ENCODE peak calls at places on chromosome 14, in ten cellular contexts. D, W, L, J, P, U, S, Q, Y and O are unnamed samples.

GRCh38 chr14:95062220-95062619 is 95.1 kb downstream of the DICER1 start:
- DNase-seq in D (no peak), W (no peak), L (no peak), J (no peak), P (no peak), U (no peak), S (no peak), Q (no peak), Y (no peak), O (no peak)

GRCh38 chr14:31660728-31661127 is 99.5 kb downstream of the NUBPL start:
- DNase-seq in D (no peak), W (no peak), L (no peak), J (no peak), P (no peak), U (no peak), S (no peak), Q (no peak), Y (no peak), O (no peak)

GRCh38 chr14:22598896-22599244 is 770 bp downstream of the ABHD4 start:
- DNase-seq in D (peak), W (no peak), L (no peak), J (peak), P (no peak), U (no peak), S (peak), Q (no peak), Y (no peak), O (no peak)

GRCh38 chr14:99401196-99401595 is 79.5 kb downstream of the SETD3 start:
- DNase-seq in D (no peak), W (no peak), L (no peak), J (no peak), P (no peak), U (no peak), S (no peak), Q (no peak), Y (no peak), O (no peak)

GRCh38 chr14:61608245-61609142 is 86.8 kb upstream of the HIF1A start:
- DNase-seq in D (no peak), W (no peak), L (no peak), J (peak), P (no peak), U (no peak), S (peak), Q (no peak), Y (no peak), O (no peak)

GRCh38 chr14:92439551-92440344 is 73.8 kb upstream of the RIN3 start:
- DNase-seq in D (no peak), W (no peak), L (no peak), J (no peak), P (no peak), U (no peak), S (no peak), Q (no peak), Y (no peak), O (no peak)

GRCh38 chr14:63875311-63875710 is 22.5 kb downstream of the SYNE2 start:
- DNase-seq in D (peak), W (no peak), L (no peak), J (peak), P (no peak), U (no peak), S (peak), Q (no peak), Y (no peak), O (no peak)

GRCh38 chr14:95134304-95134933 is 22.9 kb downstream of the DICER1 start:
- DNase-seq in D (no peak), W (no peak), L (no peak), J (no peak), P (no peak), U (no peak), S (no peak), Q (no peak), Y (no peak), O (no peak)

GRCh38 chr14:77601846-77602609 is 14.4 kb downstream of the SPTLC2 start:
- DNase-seq in D (no peak), W (no peak), L (no peak), J (no peak), P (no peak), U (no peak), S (peak), Q (no peak), Y (no peak), O (no peak)

GRCh38 chr14:58792421-58792820 is 154.7 kb downstream of the DACT1 start:
- DNase-seq in D (no peak), W (no peak), L (no peak), J (peak), P (no peak), U (no peak), S (peak), Q (no peak), Y (no peak), O (no peak)

GRCh38 chr14:103597623-103598372 is 31.2 kb upstream of the KLC1 start:
- DNase-seq in D (peak), W (no peak), L (peak), J (peak), P (no peak), U (no peak), S (peak), Q (no peak), Y (no peak), O (no peak)

GRCh38 chr14:68458840-68459469 is 333.9 kb downstream of the ZFP36L1 start:
- DNase-seq in D (peak), W (no peak), L (peak), J (peak), P (no peak), U (no peak), S (peak), Q (no peak), Y (no peak), O (peak)

GRCh38 chr14:38824691-38825090 is 278.3 kb downstream of the SEC23A start:
- DNase-seq in D (peak), W (no peak), L (no peak), J (no peak), P (no peak), U (no peak), S (peak), Q (no peak), Y (no peak), O (no peak)

GRCh38 chr14:78091361-78091760 is 78.8 kb upstream of the NRXN3 start:
- DNase-seq in D (no peak), W (no peak), L (no peak), J (no peak), P (no peak), U (no peak), S (no peak), Q (no peak), Y (no peak), O (no peak)

GRCh38 chr14:64993263-64993662 is 6.6 kb downstream of the FNTB start:
- DNase-seq in D (no peak), W (no peak), L (no peak), J (no peak), P (no peak), U (no peak), S (no peak), Q (no peak), Y (no peak), O (no peak)

GRCh38 chr14:55789442-55789841 is 209.4 kb downstream of the KTN1 start:
- DNase-seq in D (no peak), W (no peak), L (no peak), J (peak), P (no peak), U (no peak), S (peak), Q (no peak), Y (no peak), O (no peak)

GRCh38 chr14:71666579-71667145 is 265.6 kb upstream of the RGS6 start:
- DNase-seq in D (no peak), W (no peak), L (no peak), J (no peak), P (no peak), U (no peak), S (peak), Q (no peak), Y (no peak), O (no peak)

GRCh38 chr14:38065101-38065762 is 142.5 kb upstream of the SSTR1 start:
- DNase-seq in D (peak), W (no peak), L (no peak), J (no peak), P (no peak), U (no peak), S (no peak), Q (peak), Y (peak), O (no peak)

GRCh38 chr14:70317969-70318634 is 41.4 kb downstream of the COX16 start:
- DNase-seq in D (peak), W (no peak), L (no peak), J (peak), P (no peak), U (peak), S (peak), Q (no peak), Y (no peak), O (peak)

GRCh38 chr14:51014625-51015024 is 70.3 kb upstream of the PYGL start:
- DNase-seq in D (no peak), W (no peak), L (peak), J (peak), P (no peak), U (no peak), S (no peak), Q (no peak), Y (no peak), O (no peak)

GRCh38 chr14:22671622-22672021 is 27.5 kb upstream of the OR6J1 start:
- DNase-seq in D (no peak), W (no peak), L (no peak), J (peak), P (no peak), U (no peak), S (peak), Q (no peak), Y (no peak), O (no peak)

GRCh38 chr14:96660135-96660534 is 137.0 kb upstream of the VRK1 start:
- DNase-seq in D (no peak), W (no peak), L (no peak), J (no peak), P (no peak), U (no peak), S (no peak), Q (no peak), Y (no peak), O (no peak)

GRCh38 chr14:72948481-72949138 is 22.3 kb downstream of the DCAF4 start:
- DNase-seq in D (peak), W (no peak), L (peak), J (peak), P (no peak), U (peak), S (peak), Q (peak), Y (peak), O (no peak)

GRCh38 chr14:103623883-103624482 is 5.0 kb upstream of the KLC1 start:
- DNase-seq in D (no peak), W (no peak), L (peak), J (no peak), P (no peak), U (no peak), S (no peak), Q (no peak), Y (no peak), O (peak)

GRCh38 chr14:40354754-40355153 is 922.5 kb upstream of the FBXO33 start:
- DNase-seq in D (no peak), W (no peak), L (no peak), J (no peak), P (no peak), U (no peak), S (no peak), Q (no peak), Y (no peak), O (no peak)

GRCh38 chr14:52848626-52849025 is 57.2 kb upstream of the GNPNAT1 start:
- DNase-seq in D (no peak), W (no peak), L (no peak), J (no peak), P (no peak), U (no peak), S (peak), Q (no peak), Y (no peak), O (no peak)

GRCh38 chr14:34322940-34323418 is 139.1 kb downstream of the SPTSSA start:
- DNase-seq in D (peak), W (no peak), L (peak), J (peak), P (no peak), U (peak), S (peak), Q (peak), Y (peak), O (no peak)

GRCh38 chr14:96567289-96567899 is 65.2 kb downstream of the PAPOLA start:
- DNase-seq in D (peak), W (no peak), L (no peak), J (peak), P (no peak), U (no peak), S (peak), Q (no peak), Y (no peak), O (no peak)

GRCh38 chr14:24179961-24180726 is 8.3 kb downstream of the REC8 start:
- DNase-seq in D (peak), W (no peak), L (no peak), J (peak), P (no peak), U (no peak), S (peak), Q (no peak), Y (no peak), O (no peak)

GRCh38 chr14:26104686-26105085 is 493.1 kb downstream of the NOVA1 start:
- DNase-seq in D (no peak), W (no peak), L (no peak), J (no peak), P (no peak), U (no peak), S (no peak), Q (no peak), Y (no peak), O (no peak)

GRCh38 chr14:72781476-72782181 is 112.3 kb downstream of the DPF3 start:
- DNase-seq in D (peak), W (no peak), L (no peak), J (peak), P (no peak), U (no peak), S (peak), Q (no peak), Y (no peak), O (no peak)

GRCh38 chr14:51022769-51023168 is 72.1 kb downstream of the TRIM9 start:
- DNase-seq in D (no peak), W (no peak), L (no peak), J (no peak), P (no peak), U (no peak), S (no peak), Q (no peak), Y (no peak), O (no peak)